ENCODE peak calls at places on chromosomes 6 and 20, in five cellular contexts. I is Peyer's patch, G is GM12878, D is upper lobe of left lung, J is A549. Z is an unnamed sample. For H3K4me1, the result is how much of the 10 kb centered on the place peaks cover.

GRCh38 chr6:56890683-56891429 is 64.1 kb upstream of the BEND6 start:
- DNase-seq in G (peak), D (peak), I (no peak), J (peak), Z (no peak)

GRCh38 chr6:136249336-136249735 is 775 bp downstream of the MTFR2 start:
- DNase-seq in I (no peak), G (no peak), J (no peak), D (no peak), Z (no peak)

GRCh38 chr6:133645000-133645619 is 243.8 kb upstream of the TCF21 start:
- DNase-seq in G (no peak), I (no peak), J (peak), D (no peak), Z (no peak)

GRCh38 chr20:11814276-11814675 is 103.4 kb upstream of the BTBD3 start:
- DNase-seq in I (no peak), D (no peak), J (no peak), G (no peak), Z (no peak)

GRCh38 chr20:41309817-41310216 is 7.7 kb downstream of the ZHX3 start:
- DNase-seq in G (no peak), I (no peak), J (no peak), D (no peak), Z (no peak)

GRCh38 chr6:121237859-121238258 is 96.4 kb downstream of the TBC1D32 start:
- DNase-seq in D (no peak), J (no peak), G (no peak), I (no peak), Z (no peak)

GRCh38 chr6:119158057-119158848 is 79.8 kb upstream of the FAM184A start:
- DNase-seq in I (no peak), J (no peak), G (no peak), D (peak), Z (peak)

GRCh38 chr6:44064089-44064947 is 62.9 kb downstream of the MRPL14 start:
- DNase-seq in I (no peak), G (no peak), J (peak), D (peak), Z (no peak)

GRCh38 chr6:7126759-7127158 is 19.0 kb downstream of the RREB1 start:
- DNase-seq in D (no peak), G (no peak), I (no peak), J (no peak), Z (no peak)

GRCh38 chr6:136408205-136408604 is 118.6 kb upstream of the BCLAF1 start:
- DNase-seq in G (no peak), I (no peak), J (peak), D (no peak), Z (no peak)

GRCh38 chr6:143545976-143546547 is 34.5 kb upstream of the FUCA2 start:
- DNase-seq in J (no peak), D (no peak), I (no peak), G (no peak), Z (no peak)

GRCh38 chr6:21110684-21111398 is 482.7 kb upstream of the SOX4 start:
- DNase-seq in J (no peak), G (no peak), I (no peak), D (no peak), Z (no peak)

GRCh38 chr6:3759656-3760245 is 8.2 kb upstream of the PXDC1 start:
- DNase-seq in J (peak), G (no peak), D (no peak), I (no peak), Z (no peak)

GRCh38 chr20:56202493-56203077 is 45.9 kb upstream of the MC3R start:
- DNase-seq in D (no peak), I (no peak), J (peak), G (no peak), Z (no peak)

GRCh38 chr6:139839506-139840156 is 465.2 kb upstream of the CITED2 start:
- DNase-seq in J (no peak), I (no peak), D (peak), G (no peak), Z (peak)

GRCh38 chr20:47269309-47270165 is 87.0 kb downstream of the ZMYND8 start:
- DNase-seq in D (no peak), I (no peak), G (no peak), J (no peak), Z (no peak)

GRCh38 chr6:20688710-20689500 is 154.6 kb downstream of the CDKAL1 start:
- DNase-seq in J (no peak), D (no peak), G (peak), I (no peak), Z (no peak)

GRCh38 chr20:49964964-49965780 is 17.6 kb upstream of the SNAI1 start:
- DNase-seq in D (no peak), J (peak), I (no peak), G (no peak), Z (no peak)

GRCh38 chr20:37504404-37505096 is 16.5 kb upstream of the NNAT start:
- DNase-seq in I (no peak), D (no peak), G (no peak), J (no peak), Z (no peak)

GRCh38 chr6:56649782-56650181 is 7.1 kb upstream of the DST start:
- DNase-seq in I (no peak), J (peak), D (no peak), G (no peak), Z (no peak)

GRCh38 chr20:33789109-33789857 is 21.9 kb upstream of the CHMP4B start:
- DNase-seq in G (no peak), J (peak), I (peak), D (peak), Z (peak)

GRCh38 chr6:35757461-35758123 is 18.8 kb upstream of the CLPSL2 start:
- DNase-seq in D (no peak), G (no peak), I (no peak), J (peak), Z (no peak)

GRCh38 chr6:166464068-166464410 is 81.3 kb upstream of the MPC1 start:
- DNase-seq in J (no peak), G (no peak), D (no peak), I (no peak), Z (no peak)

GRCh38 chr20:21183722-21184121 is 57.8 kb downstream of the KIZ start:
- DNase-seq in D (no peak), G (no peak), J (peak), I (no peak), Z (no peak)

GRCh38 chr20:10074513-10074912 is 39.7 kb downstream of the ANKEF1 start:
- DNase-seq in I (no peak), G (no peak), J (peak), D (peak), Z (peak)

GRCh38 chr20:44720617-44720993 is 5.4 kb downstream of the CCN5 start:
- DNase-seq in G (no peak), J (peak), D (no peak), I (no peak), Z (no peak)

GRCh38 chr6:158558415-158559306 is 1.2 kb upstream of the TMEM181 start:
- DNase-seq in G (no peak), J (no peak), D (no peak), I (no peak), Z (no peak)

GRCh38 chr6:158559338-158559894 is 475 bp upstream of the TMEM181 start:
- DNase-seq in J (no peak), D (no peak), G (no peak), I (no peak), Z (no peak)

GRCh38 chr6:158560787-158561246 is 926 bp downstream of the TMEM181 start:
- DNase-seq in D (peak), G (no peak), J (no peak), I (peak), Z (no peak)

GRCh38 chr6:158561247-158561884 is 1.5 kb downstream of the TMEM181 start:
- DNase-seq in D (no peak), G (no peak), J (no peak), I (no peak), Z (no peak)

DNA sequence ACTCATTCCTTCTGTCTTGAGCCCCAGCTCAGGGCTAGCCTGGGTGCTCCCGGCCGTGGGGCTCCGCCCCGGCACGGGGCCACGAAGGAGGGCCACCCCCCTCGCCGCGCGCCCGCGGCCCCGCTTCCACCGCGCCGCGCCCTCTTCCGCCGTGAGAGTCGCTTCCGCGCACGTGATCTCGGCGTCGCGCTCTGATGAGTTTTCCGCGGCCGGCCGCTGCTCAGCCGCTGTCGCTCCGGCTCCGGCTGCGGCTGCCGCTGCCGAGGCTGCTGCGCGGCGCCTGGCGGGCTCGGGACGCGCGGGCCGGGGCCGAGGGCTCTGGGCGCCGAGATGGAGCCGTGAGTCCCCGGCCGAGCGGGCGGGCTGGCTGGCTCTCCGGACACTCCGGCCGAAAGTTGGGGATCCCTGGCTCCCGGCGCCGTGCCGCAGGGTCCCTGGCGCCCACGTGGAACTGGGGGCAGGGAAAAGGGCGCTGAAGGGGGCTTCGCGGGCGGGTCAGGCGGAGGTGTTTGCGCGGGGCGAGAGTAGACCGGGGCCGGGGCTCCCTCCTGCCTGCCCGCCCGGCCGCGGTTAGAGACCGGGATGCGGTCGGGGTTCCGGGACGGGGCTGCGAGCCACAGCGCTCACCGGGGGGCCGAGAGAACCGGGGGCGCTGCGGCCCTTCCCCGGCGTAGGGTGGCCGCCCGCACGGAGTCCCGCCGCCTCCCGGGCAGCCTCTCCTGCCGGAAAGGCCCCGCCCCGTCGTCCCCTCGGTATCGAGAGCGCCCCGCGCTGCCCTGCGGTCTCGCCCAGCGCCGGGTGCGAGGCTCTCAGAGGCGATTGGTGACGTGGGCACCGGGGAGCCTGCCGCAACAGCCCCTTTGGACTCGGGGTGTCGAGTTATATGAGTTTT is at the start of gene TMEM181:
- DNase-seq in I (peak), J (peak), D (peak), G (peak), Z (peak)
- TF ChIP-seq CTCF in I (no peak), J (no peak), D (no peak), G (no peak), Z (no peak)

GRCh38 chr20:62602550-62602949 is 39.8 kb upstream of the SLCO4A1 start:
- DNase-seq in G (no peak), J (no peak), I (no peak), D (peak), Z (no peak)

GRCh38 chr20:62598761-62599194 is 43.5 kb upstream of the SLCO4A1 start:
- DNase-seq in D (peak), G (no peak), J (peak), I (no peak), Z (no peak)

GRCh38 chr20:62599216-62600110 is 42.8 kb upstream of the SLCO4A1 start:
- DNase-seq in J (no peak), G (no peak), I (no peak), D (no peak), Z (no peak)

GRCh38 chr20:62603021-62603906 is 39.0 kb upstream of the SLCO4A1 start:
- DNase-seq in D (peak), G (no peak), I (no peak), J (no peak), Z (no peak)

GRCh38 chr20:62601172-62601571 is 41.1 kb upstream of the SLCO4A1 start:
- DNase-seq in J (no peak), G (no peak), D (no peak), I (no peak), Z (no peak)
- H3K4me1 ChIP-seq in J (under half), G (under half), D (half or more), I (under half), Z (under half)

GRCh38 chr6:31576897-31577341 is 1.6 kb downstream of the TNF start:
- DNase-seq in J (no peak), I (no peak), D (no peak), G (no peak), Z (no peak)
- TF ChIP-seq POLR2A in J (no peak), I (no peak), D (no peak), G (peak), Z (no peak)

DNA sequence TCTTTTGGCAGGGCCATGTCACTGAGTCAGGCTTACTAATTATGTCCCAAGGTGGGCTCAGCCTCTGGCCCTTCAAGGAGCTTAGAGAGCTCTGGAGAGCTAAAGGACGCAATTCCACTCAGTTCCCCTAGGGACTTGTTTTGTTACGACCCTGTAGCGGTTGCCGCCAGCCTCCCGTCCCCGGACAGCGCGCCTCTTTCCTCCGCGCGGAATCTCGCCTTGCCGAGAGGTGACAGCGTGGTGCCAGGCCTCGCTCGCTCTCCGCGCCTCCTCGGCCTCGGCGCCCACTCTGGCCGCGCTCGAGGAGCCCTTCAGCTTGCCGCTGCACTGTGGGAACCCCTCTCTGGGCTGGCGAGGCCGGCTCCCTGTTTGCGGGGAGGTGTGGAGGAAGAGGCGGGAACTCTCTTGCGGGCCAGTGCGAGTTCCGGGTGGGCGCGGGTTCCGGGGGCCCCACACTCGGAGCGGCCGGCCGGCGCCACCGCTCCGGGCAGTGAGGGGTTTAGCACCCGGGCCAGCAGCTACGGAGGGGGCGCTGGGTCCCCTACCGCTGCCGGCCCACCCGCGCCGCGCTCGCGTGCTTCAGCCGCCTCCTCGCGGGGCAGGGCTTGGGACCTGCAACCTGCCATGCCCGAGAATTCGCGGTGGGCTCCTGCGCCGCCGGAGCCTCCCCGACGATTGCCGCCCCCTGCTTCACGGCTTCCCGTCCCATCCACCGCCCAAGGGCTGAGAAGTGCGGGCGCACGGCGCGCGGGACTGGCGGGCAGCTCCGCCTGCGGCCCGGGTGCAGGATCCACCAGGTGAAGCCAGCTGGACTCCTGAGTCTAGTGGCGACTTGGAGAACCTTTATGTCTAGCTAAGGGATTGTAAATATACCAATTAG is 9.9 kb upstream of the ZNF311 start:
- DNase-seq in G (no peak), D (no peak), J (no peak), I (no peak), Z (no peak)
- TF ChIP-seq CTCF in G (no peak), D (no peak), J (no peak), I (no peak), Z (no peak)